ENCODE peak calls at places on chromosomes 7 and 10, in seven cellular contexts. B is NCI-H82; Z is stimulated activated CD8-positive, alpha-beta memory T cell treated with anti-CD3 and anti-CD28 coated beads, Interleukin-4, amount 100 ng/mL, for 1 hour; C is posterior vena cava; J is NCI-H1417; R is cardiac muscle cell; M is A172. G is an unnamed sample.
A peak's percentile ranks its signal among the peaks of the same experiment; 100 is the strongest.

GRCh38 chr7:30681262-30682130 is 760 bp downstream of the CRHR2 start:
- DNase-seq in B (peak; percentile 63), Z (no peak), C (no peak), J (peak; percentile 68), R (peak; percentile 60), M (no peak), G (no peak)

GRCh38 chr10:93481213-93481930 is 762 bp downstream of the MYOF start:
- DNase-seq in B (no peak), Z (no peak), C (no peak), J (no peak), R (no peak), M (no peak), G (no peak)

GRCh38 chr7:36707922-36708321 is 16.4 kb downstream of the AOAH start:
- DNase-seq in B (no peak), Z (no peak), C (no peak), J (no peak), R (no peak), M (no peak), G (no peak)

GRCh38 chr7:115300228-115300870 is 378.5 kb downstream of the MDFIC start:
- DNase-seq in B (no peak), Z (no peak), C (no peak), J (peak; percentile 43), R (no peak), M (no peak), G (no peak)

GRCh38 chr10:3499120-3499519 is 285.9 kb downstream of the KLF6 start:
- DNase-seq in B (no peak), Z (no peak), C (no peak), J (no peak), R (no peak), M (no peak), G (no peak)

GRCh38 chr7:106552645-106553445 is 108.1 kb downstream of the CCDC71L start:
- DNase-seq in B (no peak), Z (no peak), C (no peak), J (no peak), R (no peak), M (no peak), G (no peak)

GRCh38 chr7:124171068-124171467 is 138.2 kb upstream of the TMEM229A start:
- DNase-seq in B (peak; percentile 39), Z (no peak), C (no peak), J (peak; percentile 52), R (peak; percentile 53), M (peak; percentile 70), G (no peak)

GRCh38 chr10:17387861-17388503 is 66.4 kb downstream of the ST8SIA6 start:
- DNase-seq in B (peak; percentile 30), Z (no peak), C (no peak), J (peak; percentile 94), R (no peak), M (no peak), G (no peak)

GRCh38 chr7:28854750-28855074 is 103.4 kb downstream of the TRIL start:
- DNase-seq in B (no peak), Z (no peak), C (no peak), J (no peak), R (no peak), M (peak; percentile 16), G (no peak)

GRCh38 chr10:88754272-88754671 is 5.5 kb upstream of the LIPN start:
- DNase-seq in B (no peak), Z (no peak), C (no peak), J (no peak), R (no peak), M (peak; percentile 20), G (no peak)

GRCh38 chr10:63120554-63120953 is 12.6 kb upstream of the NRBF2 start:
- DNase-seq in B (peak; percentile 83), Z (no peak), C (no peak), J (no peak), R (no peak), M (peak; percentile 49), G (no peak)

GRCh38 chr10:4344544-4344994 is 481.4 kb upstream of the AKR1E2 start:
- DNase-seq in B (no peak), Z (no peak), C (peak; percentile 93), J (no peak), R (peak; percentile 63), M (peak; percentile 95), G (peak; percentile 7)

GRCh38 chr10:102752934-102753664 is 9.4 kb downstream of the WBP1L start:
- DNase-seq in B (peak; percentile 44), Z (no peak), C (no peak), J (no peak), R (peak; percentile 41), M (peak; percentile 50), G (no peak)

GRCh38 chr10:97069576-97070362 is 116.0 kb downstream of the SLIT1 start:
- DNase-seq in B (no peak), Z (no peak), C (no peak), J (no peak), R (no peak), M (no peak), G (peak; percentile 12)

GRCh38 chr7:27636326-27637006 is 26.2 kb downstream of the HIBADH start:
- DNase-seq in B (peak; percentile 48), Z (no peak), C (no peak), J (peak; percentile 31), R (no peak), M (no peak), G (no peak)

GRCh38 chr7:127741764-127742375 is 89.9 kb downstream of the SND1 start:
- DNase-seq in B (no peak), Z (no peak), C (no peak), J (no peak), R (no peak), M (no peak), G (no peak)

GRCh38 chr10:1420663-1421362 is 316.5 kb downstream of the ADARB2 start:
- DNase-seq in B (peak; percentile 73), Z (peak; percentile 19), C (no peak), J (peak; percentile 89), R (peak; percentile 82), M (peak; percentile 66), G (peak; percentile 13)